ENCODE peak calls at places on chromosomes 3 and 15, in eight cellular contexts. V is MM.1S, X is H9, O is kidney, D is GM12878, N is endodermal cell, E is H1, I is IMR-90. Y is an unnamed sample.

GRCh38 chr15:29268706-29269484 is 727 bp downstream of the NSMCE3 start:
- DNase-seq in I (peak), O (peak), N (peak), E (peak), V (peak), X (peak), D (peak), Y (peak)

GRCh38 chr3:13015286-13016082 is 57.7 kb downstream of the IQSEC1 start:
- DNase-seq in D (no peak), I (no peak), V (peak), O (peak), E (no peak), N (no peak), X (no peak), Y (no peak)

GRCh38 chr15:73530649-73531048 is 87.7 kb downstream of the REC114 start:
- DNase-seq in E (no peak), X (no peak), V (no peak), I (peak), O (no peak), D (no peak), N (no peak), Y (peak)

GRCh38 chr3:161348791-161349400 is 22.4 kb downstream of the SPTSSB start:
- DNase-seq in O (no peak), N (no peak), V (peak), X (no peak), I (no peak), E (no peak), D (no peak), Y (no peak)

GRCh38 chr15:31296304-31297220 is 30.1 kb upstream of the KLF13 start:
- DNase-seq in D (no peak), V (no peak), E (no peak), X (peak), I (no peak), N (peak), O (peak), Y (no peak)

GRCh38 chr3:195257454-195258448 is 13.2 kb downstream of the XXYLT1 start:
- DNase-seq in X (no peak), V (no peak), N (peak), I (peak), O (no peak), E (peak), D (no peak), Y (peak)

GRCh38 chr3:119427669-119428068 is 35.7 kb downstream of the TMEM39A start:
- DNase-seq in V (no peak), X (no peak), I (no peak), O (no peak), N (no peak), D (no peak), E (no peak), Y (no peak)

GRCh38 chr15:65862682-65863081 is 6.6 kb upstream of the RAB11A start:
- DNase-seq in X (peak), N (peak), I (peak), V (peak), D (no peak), O (no peak), E (peak), Y (peak)

GRCh38 chr15:79897701-79898113 is 893 bp upstream of the MTHFS start:
- DNase-seq in O (no peak), D (no peak), V (no peak), N (no peak), I (no peak), X (no peak), E (no peak), Y (no peak)

GRCh38 chr3:12107071-12107713 is 51.5 kb downstream of the TIMP4 start:
- DNase-seq in V (no peak), E (no peak), N (no peak), I (no peak), X (no peak), D (no peak), O (no peak), Y (no peak)

GRCh38 chr3:175111036-175111435 is 251.9 kb downstream of the NAALADL2 start:
- DNase-seq in V (no peak), D (no peak), X (no peak), I (peak), O (no peak), N (no peak), E (no peak), Y (peak)

GRCh38 chr3:152328841-152329240 is 60.1 kb downstream of the MBNL1 start:
- DNase-seq in V (no peak), E (no peak), I (peak), X (no peak), O (no peak), N (no peak), D (no peak), Y (peak)

GRCh38 chr3:57864853-57865252 is 108.7 kb downstream of the SLMAP start:
- DNase-seq in I (peak), D (no peak), V (no peak), E (no peak), X (no peak), N (no peak), O (no peak), Y (peak)

GRCh38 chr3:56928379-56929068 is 126.8 kb upstream of the ARHGEF3 start:
- DNase-seq in V (no peak), D (no peak), O (no peak), X (no peak), E (no peak), N (peak), I (no peak), Y (peak)

GRCh38 chr15:64379216-64379960 is 1.9 kb downstream of the PCLAF start:
- DNase-seq in N (no peak), I (no peak), X (no peak), E (no peak), D (no peak), V (no peak), O (no peak), Y (peak)
- H3K9ac ChIP-seq in N (no peak), I (no peak), X (peak), E (no peak), D (peak), V (no peak), O (no peak), Y (no peak)

GRCh38 chr3:25453521-25454410 is 25.7 kb downstream of the RARB start:
- DNase-seq in I (peak), X (no peak), E (no peak), N (no peak), O (no peak), D (no peak), V (peak), Y (peak)

GRCh38 chr3:25452185-25452584 is 24.1 kb downstream of the RARB start:
- DNase-seq in O (no peak), X (no peak), V (no peak), N (no peak), I (no peak), D (no peak), E (no peak), Y (no peak)

GRCh38 chr3:25455316-25456232 is 27.5 kb downstream of the RARB start:
- DNase-seq in O (peak), I (no peak), D (no peak), V (peak), N (peak), E (no peak), X (no peak), Y (peak)

GRCh38 chr3:25456723-25457122 is 28.7 kb downstream of the RARB start:
- DNase-seq in V (no peak), O (no peak), E (no peak), N (no peak), D (no peak), I (no peak), X (no peak), Y (no peak)

DNA sequence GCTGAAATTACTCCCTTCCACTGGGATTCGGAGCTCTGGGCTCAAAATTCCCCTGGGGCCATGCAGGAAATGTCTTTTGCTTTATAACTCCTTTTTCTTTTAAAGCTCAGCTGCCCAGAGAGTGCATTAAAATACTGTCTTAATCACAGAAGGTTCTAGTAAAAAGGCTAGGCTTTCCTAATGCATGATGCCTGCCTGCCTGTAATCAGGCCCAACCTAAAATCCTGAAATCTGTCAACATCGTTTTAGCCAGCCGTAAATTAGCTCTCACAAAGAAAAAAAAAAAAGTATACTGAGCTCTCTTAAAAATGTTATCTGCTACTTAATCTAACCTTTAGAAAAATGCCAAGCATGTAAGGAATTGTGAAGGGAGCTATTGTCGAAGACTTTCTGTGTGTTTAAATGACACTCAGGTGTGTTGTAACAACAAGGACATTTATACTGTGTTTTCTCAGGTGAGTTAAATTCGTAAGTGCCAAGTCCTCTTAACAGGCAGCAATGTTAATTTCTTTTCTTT is 26.4 kb downstream of the RARB start:
- DNase-seq in D (no peak), X (no peak), V (no peak), E (no peak), N (no peak), I (no peak), O (no peak), Y (no peak)
- H3K9ac ChIP-seq in D (no peak), X (no peak), V (no peak), E (no peak), N (peak), I (no peak), O (no peak), Y (no peak)

GRCh38 chr15:72182673-72183072 is 14.9 kb downstream of the GRAMD2A start:
- DNase-seq in E (no peak), O (no peak), I (no peak), D (no peak), X (no peak), N (peak), V (no peak), Y (no peak)

GRCh38 chr15:72182244-72182643 is 15.3 kb downstream of the GRAMD2A start:
- DNase-seq in E (no peak), I (no peak), V (no peak), O (no peak), N (no peak), X (no peak), D (no peak), Y (no peak)

GRCh38 chr15:72183781-72184164 is 13.8 kb downstream of the GRAMD2A start:
- DNase-seq in I (no peak), O (no peak), D (no peak), N (no peak), E (no peak), X (no peak), V (no peak), Y (no peak)

GRCh38 chr15:72180771-72181324 is 16.7 kb downstream of the GRAMD2A start:
- DNase-seq in X (no peak), N (peak), E (no peak), O (no peak), I (no peak), D (no peak), V (no peak), Y (no peak)

GRCh38 chr15:72184165-72184811 is 13.3 kb downstream of the GRAMD2A start:
- DNase-seq in N (peak), O (peak), D (no peak), V (no peak), X (peak), E (peak), I (no peak), Y (peak)
- H3K9ac ChIP-seq in N (peak), O (no peak), D (no peak), V (no peak), X (no peak), E (peak), I (no peak), Y (no peak)

DNA sequence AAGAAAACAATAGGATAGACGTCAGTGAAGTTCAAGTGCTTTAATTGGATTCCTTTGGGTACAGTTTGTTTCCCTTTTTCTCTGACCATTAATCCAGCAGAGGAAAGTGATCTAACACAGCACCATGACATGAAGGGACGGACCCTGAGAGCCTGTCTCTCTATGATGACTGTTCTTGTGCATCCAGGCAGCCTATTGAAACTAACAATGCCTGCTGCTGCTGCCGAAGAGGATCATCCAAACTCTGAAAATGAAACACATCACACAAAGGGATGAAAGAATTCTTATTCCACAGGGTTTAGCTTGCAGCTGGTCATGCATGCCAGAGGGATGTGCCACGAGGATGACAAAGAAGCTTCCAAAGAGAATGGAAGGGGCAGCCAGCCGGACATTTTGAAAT is 75.5 kb downstream of the ZBTB20 start:
- DNase-seq in D (no peak), I (peak), X (no peak), V (no peak), N (no peak), O (no peak), E (no peak), Y (peak)
- H3K9ac ChIP-seq in D (no peak), I (no peak), X (no peak), V (no peak), N (no peak), O (no peak), E (no peak), Y (no peak)

DNA sequence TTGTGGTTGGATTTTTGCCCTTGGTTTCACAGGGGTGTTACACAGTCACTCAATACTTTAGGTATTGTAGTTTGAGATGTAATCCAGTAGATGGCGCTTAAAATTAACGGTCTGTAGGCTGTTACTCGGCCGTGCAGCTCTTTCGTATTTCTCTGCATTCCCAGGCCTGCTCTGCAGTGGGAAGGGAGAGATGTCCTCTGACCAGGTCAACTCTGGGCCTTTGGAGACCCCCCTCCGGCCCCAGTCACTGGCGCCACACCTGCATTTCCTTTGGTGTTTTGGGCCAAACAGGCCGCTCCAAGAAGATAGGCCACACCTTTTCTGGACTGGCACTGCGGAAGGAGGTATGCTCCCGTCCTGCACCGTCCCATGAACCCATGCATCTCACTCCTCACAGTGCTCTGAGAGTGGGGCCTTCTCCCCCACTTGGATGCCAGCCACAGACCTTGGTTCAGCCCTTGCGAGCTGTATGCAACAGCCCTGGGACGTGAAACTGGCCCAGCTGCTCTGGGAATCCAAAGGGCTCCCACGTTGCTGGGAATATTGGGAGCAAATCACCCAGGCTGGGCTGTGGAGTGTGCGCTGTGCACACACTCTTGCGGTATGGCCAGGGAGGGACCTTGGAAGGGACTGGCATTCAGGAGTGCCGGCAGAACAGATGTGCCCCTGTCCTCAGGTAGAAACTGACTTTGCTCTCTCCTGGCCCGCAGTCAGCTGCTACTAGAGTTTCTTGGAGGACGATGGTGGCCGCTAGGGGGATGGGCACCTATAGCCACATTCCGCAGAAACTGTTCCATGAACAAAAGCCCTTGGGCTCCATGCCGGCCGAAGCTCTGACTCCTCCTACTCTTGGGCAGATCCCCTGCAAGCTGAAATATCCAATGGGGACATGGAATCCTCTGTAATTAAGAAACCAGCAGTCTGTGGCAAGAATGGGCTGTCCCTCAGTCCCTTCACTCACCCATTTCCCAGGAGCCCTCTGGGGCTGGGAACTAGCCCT is 410.5 kb upstream of the CADM2 start:
- DNase-seq in O (no peak), V (peak), D (no peak), I (no peak), E (peak), N (peak), X (peak), Y (peak)
- H3K9ac ChIP-seq in O (no peak), V (no peak), D (no peak), I (no peak), E (no peak), N (no peak), X (no peak), Y (no peak)

Y was measured in fibroblast of lung.